ENCODE peak calls at places on chromosomes 4 and X, in six cellular contexts. A is HepG2, Y is GM12878, B is HCT116, Z is K562, R is H1. I is an unnamed sample.

GRCh38 chrX:108122748-108123147 is 31.2 kb downstream of the ATG4A start:
- DNase-seq in A (no peak), Z (no peak), R (no peak), Y (no peak), B (no peak), I (no peak)

GRCh38 chrX:53261573-53261972 is 19.8 kb downstream of the IQSEC2 start:
- DNase-seq in Z (no peak), A (no peak), B (no peak), Y (no peak), R (no peak), I (no peak)

GRCh38 chr4:46924789-46925188 is 15.7 kb upstream of the COX7B2 start:
- DNase-seq in Z (no peak), Y (no peak), A (no peak), B (no peak), R (no peak), I (no peak)

GRCh38 chr4:76212851-76213414 is 691 bp downstream of the SCARB2 start:
- DNase-seq in B (no peak), Z (no peak), A (no peak), Y (no peak), R (no peak), I (no peak)

GRCh38 chr4:24978291-24979072 is 52.3 kb downstream of the LGI2 start:
- DNase-seq in A (no peak), Y (no peak), B (no peak), R (no peak), Z (no peak), I (no peak)

GRCh38 chr4:156633846-156634245 is 337.8 kb downstream of the PDGFC start:
- DNase-seq in Z (no peak), Y (no peak), R (no peak), A (no peak), B (no peak), I (no peak)

GRCh38 chr4:8205749-8206611 is 6.9 kb downstream of the SH3TC1 start:
- DNase-seq in R (no peak), A (no peak), Y (no peak), B (no peak), Z (no peak), I (no peak)

GRCh38 chr4:143382539-143382938 is 45.9 kb downstream of the GAB1 start:
- DNase-seq in B (no peak), Z (no peak), Y (no peak), R (no peak), A (no peak), I (no peak)

GRCh38 chrX:119654112-119654531 is 38.8 kb downstream of the SEPTIN6 start:
- DNase-seq in Z (no peak), B (no peak), A (no peak), R (no peak), Y (no peak), I (no peak)

GRCh38 chr4:40283413-40283812 is 51.7 kb upstream of the CHRNA9 start:
- DNase-seq in A (no peak), Y (no peak), Z (no peak), B (no peak), R (no peak), I (peak; percentile 46)

GRCh38 chrX:118220509-118220908 is 103.9 kb upstream of the KLHL13 start:
- DNase-seq in B (no peak), R (no peak), Y (no peak), Z (no peak), A (no peak), I (no peak)

GRCh38 chr4:138062929-138063328 is 179.2 kb downstream of the SLC7A11 start:
- DNase-seq in B (no peak), R (no peak), A (no peak), Z (no peak), Y (no peak), I (no peak)

GRCh38 chr4:158042591-158043030 is 130.2 kb downstream of the GASK1B start:
- DNase-seq in A (no peak), B (no peak), R (no peak), Z (no peak), Y (no peak), I (no peak)

GRCh38 chr4:139593091-139593564 is 37.1 kb upstream of the SETD7 start:
- DNase-seq in B (no peak), Y (no peak), Z (no peak), A (peak; percentile 45), R (no peak), I (no peak)

GRCh38 chr4:75666299-75666698 is 6.9 kb downstream of the G3BP2 start:
- DNase-seq in A (no peak), B (no peak), Y (no peak), Z (no peak), R (no peak), I (no peak)

GRCh38 chr4:12633058-12633651 is 851.0 kb downstream of the RAB28 start:
- DNase-seq in A (peak; percentile 57), R (peak; percentile 87), Z (peak; percentile 64), Y (peak; percentile 26), B (peak; percentile 79), I (peak; percentile 81)

GRCh38 chr4:72767903-72768817 is 199.1 kb upstream of the ADAMTS3 start:
- DNase-seq in R (no peak), Z (no peak), B (no peak), Y (no peak), A (no peak), I (no peak)

GRCh38 chr4:165874799-165875371 is 1.8 kb downstream of the TLL1 start:
- DNase-seq in Z (no peak), A (no peak), R (no peak), B (no peak), Y (no peak), I (peak; percentile 13)

GRCh38 chrX:118730500-118731247 is 3.3 kb downstream of the IL13RA1 start:
- DNase-seq in Y (no peak), B (no peak), A (no peak), R (no peak), Z (no peak), I (no peak)

GRCh38 chr4:90537491-90537890 is 410.3 kb downstream of the CCSER1 start:
- DNase-seq in A (no peak), R (no peak), Z (no peak), B (no peak), Y (no peak), I (no peak)

DNA sequence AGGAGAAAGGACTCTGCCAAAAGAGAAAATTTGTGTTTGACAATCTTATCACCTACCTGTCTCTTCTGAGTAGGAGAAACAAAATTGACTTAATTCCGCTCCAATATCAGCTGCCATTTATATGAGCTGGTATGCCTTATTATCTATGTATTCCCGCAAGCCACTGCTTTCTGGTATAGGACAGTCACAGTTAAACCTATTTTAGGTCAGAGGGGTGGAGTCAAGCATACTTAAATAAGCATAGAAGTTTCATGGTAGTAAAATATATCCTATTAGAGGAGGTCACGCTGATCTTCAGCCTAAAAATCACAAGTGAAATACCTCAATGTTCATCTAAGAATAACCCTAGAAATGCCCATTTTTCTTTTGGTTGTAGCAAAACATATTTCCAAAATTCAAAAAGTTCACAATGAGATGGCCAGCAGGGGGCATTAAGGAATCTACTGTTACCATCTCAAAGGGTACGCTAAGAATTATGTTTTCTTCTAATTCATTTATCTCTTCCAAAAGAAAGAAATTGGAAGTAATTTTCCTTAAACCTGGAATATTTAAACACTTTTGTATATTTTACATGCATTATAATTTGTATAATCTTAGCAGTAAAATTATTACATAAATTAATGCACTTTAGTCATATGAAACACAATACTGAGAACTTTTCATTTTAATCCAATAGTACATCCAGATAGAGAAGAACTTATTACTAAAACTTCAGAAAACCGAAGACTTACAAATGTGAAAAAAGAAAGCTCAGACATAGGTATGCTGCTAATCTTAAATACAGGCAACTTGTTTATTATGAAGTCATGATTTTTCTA is 10.5 kb downstream of the PPAT start:
- DNase-seq in R (no peak), Z (peak; percentile 24), A (no peak), B (no peak), Y (no peak), I (peak; percentile 33)
- TF ChIP-seq JUND in R (no peak), Z (no peak), A (no peak), B (no peak), Y (no peak), I (no peak)

DNA sequence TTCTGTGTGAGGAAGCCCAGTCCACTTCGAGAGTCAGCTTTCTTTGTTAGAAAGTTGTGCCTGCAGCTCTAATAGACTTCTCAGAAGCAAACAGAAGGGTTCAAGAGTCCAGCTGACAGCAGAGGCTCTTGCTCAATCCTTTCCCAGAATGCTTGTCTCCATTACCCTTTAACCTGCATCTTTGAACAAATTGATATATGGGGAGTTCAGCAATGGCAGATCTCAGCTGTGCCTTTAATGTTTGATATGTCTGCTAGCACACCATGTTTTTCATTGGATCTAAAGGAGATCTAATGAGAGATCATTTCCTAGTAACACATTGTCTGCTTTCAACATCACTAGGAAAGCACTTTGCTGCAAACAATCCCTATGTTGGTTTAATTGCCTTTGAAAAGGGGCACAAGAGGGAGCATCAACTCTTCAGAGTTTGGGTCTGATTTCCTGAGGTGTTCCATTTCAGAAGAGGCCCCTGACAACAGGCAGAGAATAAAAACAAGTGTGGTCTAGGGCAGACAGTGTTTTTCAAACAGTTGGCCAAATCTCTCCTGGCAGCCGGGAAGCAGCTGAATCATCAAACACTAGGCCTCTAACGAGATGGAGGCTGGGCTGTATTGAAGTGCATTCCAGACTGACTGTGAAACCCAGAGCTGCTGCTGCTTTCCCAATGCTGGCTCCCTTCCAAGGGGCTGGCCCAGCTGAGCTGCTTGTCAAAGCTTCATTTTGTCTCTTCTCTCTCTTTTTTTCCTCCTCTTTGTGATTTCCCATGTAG is 55.6 kb downstream of the LUZP4 start:
- DNase-seq in A (peak; percentile 91), B (peak; percentile 29), R (peak; percentile 0), Y (no peak), Z (no peak), I (peak; percentile 56)
- TF ChIP-seq JUND in A (no peak), B (no peak), R (no peak), Y (no peak), Z (no peak), I (no peak)

GRCh38 chrX:1400731-1401471 is 9.0 kb upstream of the SLC25A6 start:
- DNase-seq in Z (peak; percentile 22), B (peak; percentile 40), Y (no peak), R (peak; percentile 91), A (peak; percentile 83), I (no peak)
- TF ChIP-seq JUND in Z (no peak), B (no peak), Y (no peak), R (no peak), A (no peak), I (no peak)

DNA sequence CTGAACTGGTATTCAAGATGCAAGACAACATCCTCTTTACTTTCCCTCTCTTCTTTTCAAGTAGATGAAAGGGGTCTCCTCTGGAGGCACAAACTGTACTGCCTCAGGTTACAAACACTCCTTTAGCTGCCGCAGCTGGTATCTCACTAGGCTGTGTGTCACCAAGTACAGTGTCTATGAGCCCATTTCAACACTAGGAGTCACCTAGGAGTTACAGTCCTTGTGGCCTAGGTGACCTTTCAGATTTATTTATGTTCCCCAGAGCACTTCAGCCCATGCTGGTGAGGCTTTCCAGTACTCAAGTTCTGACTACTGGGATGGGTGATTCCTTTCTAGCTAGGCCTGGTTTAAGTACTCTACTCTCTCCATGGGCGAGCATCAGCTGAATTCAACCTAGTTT is 32.4 kb upstream of the TMLHE start:
- DNase-seq in Z (no peak), A (no peak), B (no peak), R (no peak), Y (no peak), I (no peak)
- TF ChIP-seq JUND in Z (no peak), A (no peak), B (no peak), R (no peak), Y (no peak), I (no peak)

DNA sequence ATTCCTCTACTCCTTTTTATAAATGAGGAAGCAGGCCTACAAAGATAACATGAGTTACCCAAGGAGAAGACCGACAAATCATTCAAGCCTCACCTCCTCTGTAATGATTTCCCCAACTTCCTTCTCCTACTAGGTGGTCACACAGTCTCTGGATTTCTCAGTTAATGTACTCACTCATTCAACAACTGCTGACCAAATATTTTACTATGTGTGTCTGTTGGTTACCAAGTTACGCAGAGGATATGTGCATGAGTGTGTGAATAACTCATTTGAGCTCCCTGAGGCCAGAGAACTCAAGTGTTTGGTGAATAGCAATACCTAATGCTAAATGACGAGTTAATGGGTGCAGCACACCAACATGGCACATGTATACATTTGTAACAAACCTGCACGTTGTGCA is 10.4 kb downstream of the CASK start:
- DNase-seq in A (no peak), B (no peak), R (no peak), Y (no peak), Z (no peak), I (no peak)
- TF ChIP-seq JUND in A (no peak), B (no peak), R (no peak), Y (no peak), Z (no peak), I (no peak)

I was measured in T47D.